ENCODE peak calls at places on chromosomes 5 and 9, in eight cellular contexts. F is ovary, B is mammary epithelial cell, N is PC-9, W is tibial artery, L is ascending aorta, A is body of pancreas, Q is right lobe of liver. S is an unnamed sample. For H3K9me3 and H3K4me1, the result is how much of the 10 kb centered on the place peaks cover.

GRCh38 chr9:86943223-86943870 is 4.0 kb downstream of the GAS1 start:
- DNase-seq in Q (peak), N (no peak), L (no peak), F (no peak), W (peak), A (peak), B (no peak), S (no peak)

GRCh38 chr5:160850439-160850838 is 1.6 kb downstream of the ATP10B start:
- DNase-seq in Q (no peak), B (no peak), L (no peak), F (no peak), W (no peak), A (no peak), N (no peak), S (peak)

GRCh38 chr5:133321833-133322420 is 270.1 kb downstream of the HSPA4 start:
- DNase-seq in W (no peak), F (no peak), B (peak), A (peak), Q (peak), L (no peak), N (no peak), S (no peak)

GRCh38 chr9:119307471-119307870 is 61.8 kb downstream of the BRINP1 start:
- DNase-seq in Q (no peak), F (no peak), W (no peak), A (no peak), B (no peak), N (no peak), L (no peak), S (no peak)

GRCh38 chr5:124980174-124980941 is 233.9 kb upstream of the ZNF608 start:
- DNase-seq in L (no peak), A (no peak), F (no peak), W (no peak), Q (no peak), B (no peak), N (no peak), S (no peak)

GRCh38 chr9:75087279-75087823 is 604 bp downstream of the NMRK1 start:
- DNase-seq in B (peak), A (peak), Q (no peak), F (no peak), W (no peak), N (peak), L (peak), S (no peak)

GRCh38 chr5:113250341-113250953 is 184.3 kb downstream of the TSSK1B start:
- DNase-seq in A (peak), L (peak), Q (no peak), N (no peak), W (peak), F (peak), B (no peak), S (no peak)

GRCh38 chr5:96823900-96824351 is 16.2 kb upstream of the ERAP1 start:
- DNase-seq in N (peak), F (no peak), B (peak), W (no peak), Q (no peak), A (no peak), L (no peak), S (peak)

GRCh38 chr5:87899109-87900100 is 369.2 kb downstream of the TMEM161B start:
- DNase-seq in N (no peak), W (peak), L (no peak), A (peak), F (no peak), Q (no peak), B (no peak), S (peak)

GRCh38 chr5:91079037-91079436 is 304.1 kb downstream of the ARRDC3 start:
- DNase-seq in Q (no peak), F (no peak), W (no peak), B (peak), A (no peak), L (no peak), N (no peak), S (no peak)

GRCh38 chr5:141272906-141273305 is 27.7 kb downstream of the PCDHB15 start:
- DNase-seq in L (no peak), A (no peak), W (no peak), F (no peak), N (no peak), Q (no peak), B (no peak), S (no peak)

GRCh38 chr5:141269195-141269594 is 24.0 kb downstream of the PCDHB15 start:
- DNase-seq in Q (no peak), N (no peak), W (no peak), A (no peak), B (no peak), L (no peak), F (no peak), S (no peak)
- H3K9me3 ChIP-seq in Q (under half), N (under half), W (half or more), A (under half), B (under half), L (half or more), F (under half), S (under half)

GRCh38 chr5:80193421-80193820 is 62.4 kb downstream of the SERINC5 start:
- DNase-seq in L (no peak), F (no peak), A (no peak), B (no peak), W (no peak), N (no peak), Q (no peak), S (no peak)

GRCh38 chr5:80192507-80193241 is 63.2 kb downstream of the SERINC5 start:
- DNase-seq in W (no peak), F (peak), N (no peak), L (no peak), Q (no peak), A (peak), B (no peak), S (peak)

GRCh38 chr5:80191397-80191796 is 64.5 kb downstream of the SERINC5 start:
- DNase-seq in A (no peak), B (no peak), W (no peak), F (no peak), Q (no peak), L (no peak), N (no peak), S (no peak)

GRCh38 chr5:80190960-80191359 is 64.9 kb downstream of the SERINC5 start:
- DNase-seq in N (no peak), Q (no peak), W (no peak), L (no peak), B (no peak), F (no peak), A (no peak), S (no peak)

DNA sequence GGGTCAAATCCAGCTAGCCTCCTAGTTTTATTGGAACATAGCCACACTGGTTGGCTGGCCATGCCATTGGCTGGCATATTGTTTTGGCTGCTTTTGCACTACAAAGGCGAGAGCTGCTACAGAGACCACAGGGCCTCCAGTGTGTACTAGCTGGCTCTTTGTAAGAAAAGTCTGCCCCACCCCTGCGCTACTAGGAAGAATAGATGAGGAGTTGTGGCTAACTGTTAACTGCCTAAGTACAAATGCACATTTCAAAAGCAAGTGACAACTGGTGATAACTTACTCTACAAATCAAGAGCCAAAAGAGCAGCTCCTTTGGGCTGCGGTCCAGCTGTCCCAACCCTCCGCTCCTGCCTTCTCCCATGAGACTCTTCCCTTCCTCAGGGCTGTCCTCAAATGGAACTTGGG is 63.9 kb downstream of the SERINC5 start:
- DNase-seq in Q (no peak), A (no peak), W (no peak), L (no peak), F (no peak), B (no peak), N (no peak), S (no peak)
- H3K4me1 ChIP-seq in Q (under half), A (under half), W (under half), L (under half), F (under half), B (under half), N (under half), S (half or more)

GRCh38 chr5:36090033-36090432 is 23.4 kb upstream of the UGT3A2 start:
- DNase-seq in N (peak), Q (no peak), F (no peak), A (no peak), W (no peak), B (peak), L (no peak), S (peak)
- TF ChIP-seq CTCF in N (peak), Q (peak), F (no peak), A (no peak), W (no peak), B (peak), L (no peak), S (peak)

GRCh38 chr9:40911647-40912046 is 216.8 kb downstream of the FOXD4L6 start:
- DNase-seq in F (no peak), L (no peak), A (no peak), N (no peak), B (no peak), W (no peak), Q (no peak), S (no peak)

GRCh38 chr9:40914772-40915659 is 213.5 kb downstream of the FOXD4L6 start:
- DNase-seq in B (no peak), N (no peak), L (no peak), F (no peak), A (no peak), Q (no peak), W (no peak), S (no peak)

GRCh38 chr9:40909821-40910220 is 218.7 kb downstream of the FOXD4L6 start:
- DNase-seq in B (no peak), N (no peak), W (no peak), F (no peak), Q (no peak), L (no peak), A (no peak), S (no peak)

GRCh38 chr9:40913096-40913719 is 215.3 kb downstream of the FOXD4L6 start:
- DNase-seq in A (no peak), W (no peak), Q (no peak), B (no peak), L (no peak), N (no peak), F (no peak), S (no peak)

GRCh38 chr9:40913928-40914673 is 214.4 kb downstream of the FOXD4L6 start:
- DNase-seq in Q (no peak), B (no peak), A (no peak), F (no peak), W (no peak), L (no peak), N (no peak), S (no peak)
- H3K9me3 ChIP-seq in Q (under half), B (under half), A (under half), F (half or more), W (half or more), L (half or more), N (under half), S (under half)

DNA sequence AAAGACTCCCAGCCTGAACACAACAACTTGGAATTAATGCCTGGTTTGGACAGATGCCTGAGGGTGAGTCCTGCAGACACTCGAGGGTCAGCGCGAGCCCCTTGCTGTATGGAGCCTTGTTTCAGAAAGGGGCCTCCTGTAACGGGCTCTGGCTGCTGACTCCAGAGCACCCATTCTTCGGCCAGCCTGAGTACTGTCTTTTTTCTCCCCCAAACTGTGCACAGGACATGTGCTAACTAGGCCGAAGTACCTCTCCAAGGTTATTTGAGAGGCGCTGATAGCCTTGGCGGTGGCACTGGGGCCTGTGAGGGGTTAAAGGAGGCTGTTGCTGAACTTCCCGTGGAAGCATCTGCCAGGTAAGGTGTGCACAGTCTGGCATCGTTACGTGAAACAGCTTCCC is 113.4 kb downstream of the MVB12B start:
- DNase-seq in W (no peak), A (no peak), Q (no peak), L (no peak), F (no peak), B (no peak), N (no peak), S (no peak)
- H3K4me1 ChIP-seq in W (under half), A (under half), Q (under half), L (under half), F (under half), B (under half), N (under half), S (under half)

S was measured in Caco-2.